ENCODE peak calls at places on chromosomes 4 and X, in seven cellular contexts. One of them, this sample, is unnamed.

GRCh38 chrX:21374994-21375794 is 976 bp downstream of the CNKSR2 start:
- DNase-seq in glutamatergic neuron: peak; percentile 34
- DNase-seq in fibroblast of the aortic adventitia: no peak
- DNase-seq in body of pancreas: no peak
- DNase-seq in tibial artery: peak; percentile 59
- DNase-seq in AG04450: no peak
- DNase-seq in cardiac muscle cell: peak; percentile 2
- DNase-seq in this sample: no peak

GRCh38 chr4:80125252-80126177 is 52.5 kb upstream of the ANTXR2 start:
- DNase-seq in glutamatergic neuron: no peak
- DNase-seq in fibroblast of the aortic adventitia: peak; percentile 71
- DNase-seq in body of pancreas: no peak
- DNase-seq in tibial artery: no peak
- DNase-seq in AG04450: no peak
- DNase-seq in cardiac muscle cell: peak; percentile 32
- DNase-seq in this sample: peak; percentile 11

GRCh38 chr4:14345356-14345775 is 656.9 kb upstream of the CPEB2 start:
- DNase-seq in glutamatergic neuron: no peak
- DNase-seq in fibroblast of the aortic adventitia: peak; percentile 48
- DNase-seq in body of pancreas: peak; percentile 21
- DNase-seq in tibial artery: no peak
- DNase-seq in AG04450: no peak
- DNase-seq in cardiac muscle cell: no peak
- DNase-seq in this sample: no peak

GRCh38 chr4:81519428-81519775 is 47.7 kb upstream of the RASGEF1B start:
- DNase-seq in glutamatergic neuron: no peak
- DNase-seq in fibroblast of the aortic adventitia: no peak
- DNase-seq in body of pancreas: no peak
- DNase-seq in tibial artery: no peak
- DNase-seq in AG04450: no peak
- DNase-seq in cardiac muscle cell: no peak
- DNase-seq in this sample: no peak

GRCh38 chr4:1416948-1417260 is 10.7 kb upstream of the NKX1-1 start:
- DNase-seq in glutamatergic neuron: no peak
- DNase-seq in fibroblast of the aortic adventitia: no peak
- DNase-seq in body of pancreas: no peak
- DNase-seq in tibial artery: peak; percentile 46
- DNase-seq in AG04450: no peak
- DNase-seq in cardiac muscle cell: no peak
- DNase-seq in this sample: no peak

GRCh38 chr4:136935305-136935704 is 597.0 kb downstream of the PCDH18 start:
- DNase-seq in glutamatergic neuron: no peak
- DNase-seq in fibroblast of the aortic adventitia: no peak
- DNase-seq in body of pancreas: no peak
- DNase-seq in tibial artery: no peak
- DNase-seq in AG04450: no peak
- DNase-seq in cardiac muscle cell: no peak
- DNase-seq in this sample: no peak

GRCh38 chrX:65587616-65588526 is 53.3 kb upstream of the LAS1L start:
- DNase-seq in glutamatergic neuron: no peak
- DNase-seq in fibroblast of the aortic adventitia: peak; percentile 80
- DNase-seq in body of pancreas: peak; percentile 60
- DNase-seq in tibial artery: peak; percentile 89
- DNase-seq in AG04450: peak; percentile 16
- DNase-seq in cardiac muscle cell: no peak
- DNase-seq in this sample: peak; percentile 52

GRCh38 chr4:142741995-142742394 is 104.1 kb downstream of the INPP4B start:
- DNase-seq in glutamatergic neuron: no peak
- DNase-seq in fibroblast of the aortic adventitia: no peak
- DNase-seq in body of pancreas: no peak
- DNase-seq in tibial artery: no peak
- DNase-seq in AG04450: no peak
- DNase-seq in cardiac muscle cell: no peak
- DNase-seq in this sample: no peak

GRCh38 chrX:141732031-141732430 is 33.5 kb upstream of the SPANXD start:
- DNase-seq in glutamatergic neuron: no peak
- DNase-seq in fibroblast of the aortic adventitia: no peak
- DNase-seq in body of pancreas: no peak
- DNase-seq in tibial artery: no peak
- DNase-seq in AG04450: no peak
- DNase-seq in cardiac muscle cell: no peak
- DNase-seq in this sample: no peak

GRCh38 chrX:47143894-47144625 is 442 bp downstream of the NDUFB11 start:
- DNase-seq in glutamatergic neuron: peak; percentile 21
- DNase-seq in fibroblast of the aortic adventitia: peak; percentile 38
- DNase-seq in body of pancreas: peak; percentile 50
- DNase-seq in tibial artery: no peak
- DNase-seq in AG04450: no peak
- DNase-seq in cardiac muscle cell: peak; percentile 23
- DNase-seq in this sample: peak; percentile 17

GRCh38 chr4:112201915-112202505 is 29.6 kb upstream of the AP1AR start:
- DNase-seq in glutamatergic neuron: no peak
- DNase-seq in fibroblast of the aortic adventitia: no peak
- DNase-seq in body of pancreas: no peak
- DNase-seq in tibial artery: no peak
- DNase-seq in AG04450: no peak
- DNase-seq in cardiac muscle cell: no peak
- DNase-seq in this sample: no peak

GRCh38 chr4:78784255-78784654 is 8.1 kb downstream of the BMP2K start:
- DNase-seq in glutamatergic neuron: no peak
- DNase-seq in fibroblast of the aortic adventitia: peak; percentile 65
- DNase-seq in body of pancreas: no peak
- DNase-seq in tibial artery: no peak
- DNase-seq in AG04450: peak; percentile 65
- DNase-seq in cardiac muscle cell: peak; percentile 42
- DNase-seq in this sample: no peak

GRCh38 chr4:148124512-148124911 is 317.7 kb downstream of the NR3C2 start:
- DNase-seq in glutamatergic neuron: no peak
- DNase-seq in fibroblast of the aortic adventitia: no peak
- DNase-seq in body of pancreas: no peak
- DNase-seq in tibial artery: no peak
- DNase-seq in AG04450: no peak
- DNase-seq in cardiac muscle cell: no peak
- DNase-seq in this sample: no peak

GRCh38 chrX:50448565-50448964 is 22.1 kb downstream of the DGKK start:
- DNase-seq in glutamatergic neuron: no peak
- DNase-seq in fibroblast of the aortic adventitia: no peak
- DNase-seq in body of pancreas: no peak
- DNase-seq in tibial artery: no peak
- DNase-seq in AG04450: no peak
- DNase-seq in cardiac muscle cell: no peak
- DNase-seq in this sample: peak; percentile 63

GRCh38 chrX:152072236-152072635 is 66.1 kb downstream of the MAGEA10 start:
- DNase-seq in glutamatergic neuron: no peak
- DNase-seq in fibroblast of the aortic adventitia: peak; percentile 81
- DNase-seq in body of pancreas: peak; percentile 5
- DNase-seq in tibial artery: no peak
- DNase-seq in AG04450: peak; percentile 1
- DNase-seq in cardiac muscle cell: no peak
- DNase-seq in this sample: peak; percentile 36

GRCh38 chrX:110125435-110125834 is 122.5 kb downstream of the TMEM164 start:
- DNase-seq in glutamatergic neuron: peak; percentile 19
- DNase-seq in fibroblast of the aortic adventitia: peak; percentile 19
- DNase-seq in body of pancreas: peak; percentile 16
- DNase-seq in tibial artery: no peak
- DNase-seq in AG04450: no peak
- DNase-seq in cardiac muscle cell: peak; percentile 58
- DNase-seq in this sample: peak; percentile 9

GRCh38 chrX:72644946-72645345 is 69.2 kb downstream of the PHKA1 start:
- DNase-seq in glutamatergic neuron: no peak
- DNase-seq in fibroblast of the aortic adventitia: no peak
- DNase-seq in body of pancreas: peak; percentile 8
- DNase-seq in tibial artery: no peak
- DNase-seq in AG04450: no peak
- DNase-seq in cardiac muscle cell: no peak
- DNase-seq in this sample: no peak

GRCh38 chr4:33357121-33357520 is 2637.0 kb downstream of the PCDH7 start:
- DNase-seq in glutamatergic neuron: no peak
- DNase-seq in fibroblast of the aortic adventitia: no peak
- DNase-seq in body of pancreas: no peak
- DNase-seq in tibial artery: no peak
- DNase-seq in AG04450: no peak
- DNase-seq in cardiac muscle cell: no peak
- DNase-seq in this sample: no peak

GRCh38 chrX:34404386-34405070 is 252.6 kb downstream of the TMEM47 start:
- DNase-seq in glutamatergic neuron: no peak
- DNase-seq in fibroblast of the aortic adventitia: peak; percentile 38
- DNase-seq in body of pancreas: peak; percentile 5
- DNase-seq in tibial artery: no peak
- DNase-seq in AG04450: no peak
- DNase-seq in cardiac muscle cell: no peak
- DNase-seq in this sample: no peak

GRCh38 chrX:148700021-148700420 is 199.6 kb downstream of the AFF2 start:
- DNase-seq in glutamatergic neuron: peak; percentile 10
- DNase-seq in fibroblast of the aortic adventitia: no peak
- DNase-seq in body of pancreas: no peak
- DNase-seq in tibial artery: no peak
- DNase-seq in AG04450: no peak
- DNase-seq in cardiac muscle cell: no peak
- DNase-seq in this sample: no peak

GRCh38 chr4:8348071-8348470 is 78.5 kb downstream of the HTRA3 start:
- DNase-seq in glutamatergic neuron: no peak
- DNase-seq in fibroblast of the aortic adventitia: no peak
- DNase-seq in body of pancreas: no peak
- DNase-seq in tibial artery: peak; percentile 39
- DNase-seq in AG04450: no peak
- DNase-seq in cardiac muscle cell: no peak
- DNase-seq in this sample: no peak

GRCh38 chr4:91092398-91092955 is 965.3 kb downstream of the CCSER1 start:
- DNase-seq in glutamatergic neuron: no peak
- DNase-seq in fibroblast of the aortic adventitia: no peak
- DNase-seq in body of pancreas: no peak
- DNase-seq in tibial artery: no peak
- DNase-seq in AG04450: no peak
- DNase-seq in cardiac muscle cell: no peak
- DNase-seq in this sample: peak; percentile 23

GRCh38 chrX:19695884-19696283 is 180.6 kb upstream of the MAP3K15 start:
- DNase-seq in glutamatergic neuron: no peak
- DNase-seq in fibroblast of the aortic adventitia: no peak
- DNase-seq in body of pancreas: no peak
- DNase-seq in tibial artery: no peak
- DNase-seq in AG04450: no peak
- DNase-seq in cardiac muscle cell: no peak
- DNase-seq in this sample: no peak

GRCh38 chrX:84907324-84907946 is 96.2 kb upstream of the APOOL start:
- DNase-seq in glutamatergic neuron: no peak
- DNase-seq in fibroblast of the aortic adventitia: peak; percentile 14
- DNase-seq in body of pancreas: no peak
- DNase-seq in tibial artery: no peak
- DNase-seq in AG04450: no peak
- DNase-seq in cardiac muscle cell: peak; percentile 6
- DNase-seq in this sample: no peak
- TF ChIP-seq CTCF in glutamatergic neuron: no peak
- TF ChIP-seq CTCF in fibroblast of the aortic adventitia: peak; percentile 20
- TF ChIP-seq CTCF in body of pancreas: no peak
- TF ChIP-seq CTCF in tibial artery: peak; percentile 47
- TF ChIP-seq CTCF in AG04450: peak; percentile 34
- TF ChIP-seq CTCF in cardiac muscle cell: no peak
- TF ChIP-seq CTCF in this sample: no peak

GRCh38 chrX:115958687-115959359 is 211.7 kb upstream of the AGTR2 start:
- DNase-seq in glutamatergic neuron: no peak
- DNase-seq in fibroblast of the aortic adventitia: no peak
- DNase-seq in body of pancreas: no peak
- DNase-seq in tibial artery: no peak
- DNase-seq in AG04450: no peak
- DNase-seq in cardiac muscle cell: no peak
- DNase-seq in this sample: no peak
- TF ChIP-seq CTCF in glutamatergic neuron: no peak
- TF ChIP-seq CTCF in fibroblast of the aortic adventitia: no peak
- TF ChIP-seq CTCF in body of pancreas: no peak
- TF ChIP-seq CTCF in tibial artery: no peak
- TF ChIP-seq CTCF in AG04450: no peak
- TF ChIP-seq CTCF in cardiac muscle cell: no peak
- TF ChIP-seq CTCF in this sample: no peak

GRCh38 chr4:95839891-95840290 is at the start of gene PDHA2:
- DNase-seq in glutamatergic neuron: no peak
- DNase-seq in fibroblast of the aortic adventitia: no peak
- DNase-seq in body of pancreas: no peak
- DNase-seq in tibial artery: no peak
- DNase-seq in AG04450: no peak
- DNase-seq in cardiac muscle cell: no peak
- DNase-seq in this sample: no peak

GRCh38 chr4:95830647-95831046 is 9.2 kb upstream of the PDHA2 start:
- DNase-seq in glutamatergic neuron: no peak
- DNase-seq in fibroblast of the aortic adventitia: no peak
- DNase-seq in body of pancreas: no peak
- DNase-seq in tibial artery: no peak
- DNase-seq in AG04450: no peak
- DNase-seq in cardiac muscle cell: no peak
- DNase-seq in this sample: no peak

GRCh38 chr4:95838192-95838591 is 1.7 kb upstream of the PDHA2 start:
- DNase-seq in glutamatergic neuron: no peak
- DNase-seq in fibroblast of the aortic adventitia: no peak
- DNase-seq in body of pancreas: no peak
- DNase-seq in tibial artery: no peak
- DNase-seq in AG04450: no peak
- DNase-seq in cardiac muscle cell: no peak
- DNase-seq in this sample: no peak

GRCh38 chr4:95833652-95834276 is 6.1 kb upstream of the PDHA2 start:
- DNase-seq in glutamatergic neuron: no peak
- DNase-seq in fibroblast of the aortic adventitia: no peak
- DNase-seq in body of pancreas: no peak
- DNase-seq in tibial artery: no peak
- DNase-seq in AG04450: no peak
- DNase-seq in cardiac muscle cell: no peak
- DNase-seq in this sample: no peak

DNA sequence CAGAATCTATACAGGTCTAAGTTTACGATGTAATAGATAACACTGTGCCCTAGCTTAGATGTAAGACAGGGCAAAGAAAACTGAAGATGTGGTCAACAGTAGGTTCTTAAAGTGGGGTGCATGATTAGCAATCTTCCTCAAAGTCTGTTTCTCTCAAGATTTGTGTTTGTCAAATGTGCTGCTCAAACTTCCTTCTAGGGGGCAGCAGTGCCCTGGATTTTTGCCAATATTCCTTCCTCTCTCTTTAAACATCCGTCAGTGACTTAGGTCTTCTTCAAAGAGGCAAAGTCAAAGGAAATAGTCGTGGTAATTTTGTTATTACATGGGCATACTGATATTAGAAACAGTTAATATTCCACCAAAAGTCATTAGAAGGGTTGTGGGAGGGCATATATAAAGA is 4.2 kb upstream of the PDHA2 start:
- DNase-seq in glutamatergic neuron: peak; percentile 27
- DNase-seq in fibroblast of the aortic adventitia: no peak
- DNase-seq in body of pancreas: no peak
- DNase-seq in tibial artery: no peak
- DNase-seq in AG04450: no peak
- DNase-seq in cardiac muscle cell: peak; percentile 69
- DNase-seq in this sample: no peak
- TF ChIP-seq CTCF in glutamatergic neuron: peak; percentile 58
- TF ChIP-seq CTCF in fibroblast of the aortic adventitia: no peak
- TF ChIP-seq CTCF in body of pancreas: no peak
- TF ChIP-seq CTCF in tibial artery: no peak
- TF ChIP-seq CTCF in AG04450: no peak
- TF ChIP-seq CTCF in cardiac muscle cell: peak; percentile 17
- TF ChIP-seq CTCF in this sample: peak; percentile 31

DNA sequence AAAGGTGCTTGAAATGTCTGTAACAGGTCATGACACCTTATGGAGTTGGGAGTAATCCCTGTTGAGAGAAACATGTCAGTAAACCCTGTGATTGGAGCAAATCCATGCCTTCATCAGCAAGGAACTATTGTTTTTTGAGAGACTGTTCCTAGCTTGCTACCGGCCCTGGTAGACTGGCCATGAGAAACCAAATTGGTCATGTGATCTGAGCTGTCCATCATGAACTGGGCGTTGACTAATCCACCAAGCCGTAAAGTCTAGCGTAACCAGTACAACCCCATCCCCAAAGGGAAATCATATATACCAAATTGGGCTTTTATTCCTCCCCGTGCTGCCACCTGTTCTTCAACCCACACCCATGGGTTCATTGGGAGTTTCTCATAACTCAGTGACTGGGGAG is 143.7 kb downstream of the PHF8 start:
- DNase-seq in glutamatergic neuron: no peak
- DNase-seq in fibroblast of the aortic adventitia: no peak
- DNase-seq in body of pancreas: no peak
- DNase-seq in tibial artery: no peak
- DNase-seq in AG04450: no peak
- DNase-seq in cardiac muscle cell: no peak
- DNase-seq in this sample: no peak
- TF ChIP-seq CTCF in glutamatergic neuron: no peak
- TF ChIP-seq CTCF in fibroblast of the aortic adventitia: no peak
- TF ChIP-seq CTCF in body of pancreas: no peak
- TF ChIP-seq CTCF in tibial artery: no peak
- TF ChIP-seq CTCF in AG04450: no peak
- TF ChIP-seq CTCF in cardiac muscle cell: no peak
- TF ChIP-seq CTCF in this sample: no peak